ENCODE peak calls at places on chromosomes 5 and 9, in five cellular contexts. H is hepatic stellate cell; D is activated CD8-positive, alpha-beta memory T cell treated with anti-CD3 and anti-CD28 coated beads for 4 hours; O is activated naive CD8-positive, alpha-beta T cell treated with anti-CD3 and anti-CD28 coated beads, Interleukin-2, amount 50 U/mL, for 24 hours; Z is posterior cingulate gyrus. V is an unnamed sample.

GRCh38 chr5:2353871-2354440 is 397.5 kb downstream of the IRX2 start:
- DNase-seq in H (no peak), D (no peak), O (no peak), Z (peak; percentile 43), V (no peak)

GRCh38 chr5:179370490-179371122 is 25.3 kb upstream of the ADAMTS2 start:
- DNase-seq in H (no peak), D (no peak), O (no peak), Z (no peak), V (no peak)

GRCh38 chr5:154972476-154973080 is 31.7 kb downstream of the MRPL22 start:
- DNase-seq in H (peak; percentile 38), D (no peak), O (no peak), Z (peak; percentile 77), V (no peak)

GRCh38 chr9:16752615-16753014 is 117.9 kb downstream of the BNC2 start:
- DNase-seq in H (no peak), D (no peak), O (no peak), Z (no peak), V (no peak)

GRCh38 chr9:136047775-136048559 is 47.1 kb downstream of the NACC2 start:
- DNase-seq in H (no peak), D (no peak), O (no peak), Z (peak; percentile 75), V (no peak)

GRCh38 chr5:112569596-112569995 is 150.5 kb upstream of the EPB41L4A start:
- DNase-seq in H (no peak), D (no peak), O (no peak), Z (no peak), V (no peak)

GRCh38 chr5:107431998-107432397 is 238.7 kb downstream of the EFNA5 start:
- DNase-seq in H (peak; percentile 14), D (no peak), O (no peak), Z (no peak), V (no peak)

GRCh38 chr9:1100945-1101344 is 50.8 kb downstream of the DMRT2 start:
- DNase-seq in H (no peak), D (no peak), O (no peak), Z (peak; percentile 76), V (peak; percentile 30)

GRCh38 chr9:3241290-3241689 is 284.5 kb downstream of the RFX3 start:
- DNase-seq in H (no peak), D (no peak), O (no peak), Z (no peak), V (no peak)

GRCh38 chr5:132823481-132824050 is 6.9 kb downstream of the SHROOM1 start:
- DNase-seq in H (no peak), D (no peak), O (no peak), Z (peak; percentile 80), V (no peak)

GRCh38 chr5:33258553-33258952 is 182.2 kb upstream of the TARS1 start:
- DNase-seq in H (no peak), D (no peak), O (no peak), Z (no peak), V (no peak)

GRCh38 chr9:111008148-111009075 is 29.9 kb downstream of the LPAR1 start:
- DNase-seq in H (no peak), D (no peak), O (no peak), Z (no peak), V (no peak)

GRCh38 chr5:132504746-132505145 is 14.2 kb upstream of the IRF1 start:
- DNase-seq in H (no peak), D (no peak), O (no peak), Z (no peak), V (no peak)

GRCh38 chr5:54234304-54234938 is 76.0 kb downstream of the ARL15 start:
- DNase-seq in H (peak; percentile 37), D (no peak), O (no peak), Z (no peak), V (no peak)

GRCh38 chr5:60010328-60010727 is 116.8 kb upstream of the PDE4D start:
- DNase-seq in H (no peak), D (no peak), O (no peak), Z (no peak), V (no peak)

GRCh38 chr5:65142511-65143011 is 339.2 kb downstream of the ADAMTS6 start:
- DNase-seq in H (peak; percentile 66), D (no peak), O (no peak), Z (no peak), V (no peak)

GRCh38 chr9:16571127-16571848 is 299.2 kb downstream of the BNC2 start:
- DNase-seq in H (no peak), D (no peak), O (no peak), Z (no peak), V (no peak)

GRCh38 chr9:35717132-35717870 is 14.7 kb downstream of the TLN1 start:
- DNase-seq in H (no peak), D (no peak), O (no peak), Z (no peak), V (no peak)

GRCh38 chr5:58462154-58462553 is 2.3 kb upstream of the PLK2 start:
- DNase-seq in H (no peak), D (no peak), O (no peak), Z (no peak), V (no peak)

GRCh38 chr9:117153021-117153420 is 261.8 kb downstream of the ASTN2 start:
- DNase-seq in H (no peak), D (no peak), O (no peak), Z (no peak), V (no peak)

GRCh38 chr5:79560774-79561524 is 47.0 kb upstream of the HOMER1 start:
- DNase-seq in H (no peak), D (no peak), O (peak; percentile 30), Z (no peak), V (no peak)

GRCh38 chr5:54902817-54903473 is 82.4 kb downstream of the ESM1 start:
- DNase-seq in H (no peak), D (no peak), O (peak; percentile 32), Z (no peak), V (no peak)

GRCh38 chr9:35954942-35955546 is 2.9 kb downstream of the OR2S2 start:
- DNase-seq in H (peak; percentile 49), D (no peak), O (peak; percentile 38), Z (no peak), V (no peak)

V was measured in C1 segment of cervical spinal cord.